ENCODE peak calls at places on chromosomes 1 and 21, in seven cellular contexts. J, A, W, Q, O, F and T are unnamed samples.

GRCh38 chr1:156897078-156897825 is 3.7 kb downstream of the PEAR1 start:
- DNase-seq in W (no peak), O (no peak), J (no peak), F (peak), A (peak), Q (no peak), T (no peak)

GRCh38 chr21:35366348-35367085 is 317.4 kb upstream of the RUNX1 start:
- DNase-seq in J (no peak), O (no peak), Q (no peak), F (no peak), A (peak), W (no peak), T (no peak)

GRCh38 chr1:179575497-179576314 is at the start of gene NPHS2:
- DNase-seq in J (no peak), F (no peak), O (no peak), Q (no peak), A (no peak), W (no peak), T (no peak)

GRCh38 chr1:56645663-56646330 is 683 bp downstream of the PRKAA2 start:
- DNase-seq in Q (no peak), W (no peak), A (no peak), J (no peak), O (no peak), F (no peak), T (no peak)

GRCh38 chr1:173202430-173203145 is 4.5 kb downstream of the TNFSF4 start:
- DNase-seq in Q (no peak), A (peak), J (no peak), F (no peak), W (peak), O (peak), T (no peak)

GRCh38 chr1:99643021-99643779 is 2.7 kb upstream of the PALMD start:
- DNase-seq in A (no peak), Q (no peak), W (no peak), J (no peak), O (no peak), F (no peak), T (no peak)

GRCh38 chr1:216815239-216815955 is 92.2 kb upstream of the ESRRG start:
- DNase-seq in Q (no peak), J (no peak), O (no peak), A (no peak), W (no peak), F (no peak), T (no peak)

GRCh38 chr1:12316331-12316730 is 86.5 kb downstream of the VPS13D start:
- DNase-seq in F (no peak), J (no peak), A (peak), Q (no peak), W (no peak), O (no peak), T (no peak)

GRCh38 chr21:32413697-32414578 is 1.4 kb downstream of the EVA1C start:
- DNase-seq in F (no peak), Q (no peak), W (no peak), J (no peak), A (peak), O (no peak), T (no peak)